ENCODE peak calls at places on chromosome 7, in five cellular contexts. E is colonic mucosa, I is tibial nerve, C is lung, N is HCT116. F is an unnamed sample.
A peak's percentile ranks its signal among the peaks of the same experiment; 100 is the strongest.

GRCh38 chr7:48376263-48376662 is 205.0 kb downstream of the ABCA13 start:
- DNase-seq in E (no peak), I (peak; percentile 48), C (no peak), N (no peak), F (no peak)

GRCh38 chr7:50266893-50267386 is 37.6 kb upstream of the IKZF1 start:
- DNase-seq in E (peak; percentile 37), I (no peak), C (no peak), N (no peak), F (no peak)

GRCh38 chr7:69517985-69518731 is 80.1 kb upstream of the AUTS2 start:
- DNase-seq in E (no peak), I (peak; percentile 29), C (no peak), N (no peak), F (no peak)

GRCh38 chr7:80740778-80741545 is 102.5 kb downstream of the CD36 start:
- DNase-seq in E (no peak), I (no peak), C (no peak), N (no peak), F (no peak)

GRCh38 chr7:73773700-73774517 is 3.8 kb upstream of the CLDN3 start:
- DNase-seq in E (peak; percentile 92), I (no peak), C (no peak), N (no peak), F (no peak)

GRCh38 chr7:121137580-121137979 is 149.1 kb downstream of the CPED1 start:
- DNase-seq in E (no peak), I (no peak), C (no peak), N (no peak), F (no peak)

GRCh38 chr7:27802977-27803376 is 63.0 kb downstream of the TAX1BP1 start:
- DNase-seq in E (no peak), I (no peak), C (no peak), N (no peak), F (no peak)

GRCh38 chr7:33258561-33258960 is 129.2 kb downstream of the BBS9 start:
- DNase-seq in E (no peak), I (no peak), C (no peak), N (no peak), F (no peak)

GRCh38 chr7:32673275-32673983 is 178.1 kb downstream of the AVL9 start:
- DNase-seq in E (no peak), I (no peak), C (no peak), N (no peak), F (no peak)

GRCh38 chr7:129780257-129781127 is 169.0 kb downstream of the NRF1 start:
- DNase-seq in E (peak; percentile 92), I (no peak), C (peak; percentile 89), N (peak; percentile 75), F (peak; percentile 96)

GRCh38 chr7:151383638-151384351 is 26.0 kb downstream of the WDR86 start:
- DNase-seq in E (no peak), I (no peak), C (no peak), N (no peak), F (no peak)

GRCh38 chr7:141660259-141660658 is 41.7 kb downstream of the DENND11 start:
- DNase-seq in E (no peak), I (peak; percentile 18), C (no peak), N (no peak), F (no peak)

GRCh38 chr7:7971308-7972040 is 2.9 kb downstream of the GLCCI1 start:
- DNase-seq in E (no peak), I (no peak), C (no peak), N (no peak), F (no peak)

GRCh38 chr7:23894891-23895569 is 185.0 kb downstream of the STK31 start:
- DNase-seq in E (no peak), I (no peak), C (no peak), N (no peak), F (no peak)

GRCh38 chr7:30452278-30452930 is 26.2 kb downstream of the NOD1 start:
- DNase-seq in E (no peak), I (no peak), C (no peak), N (no peak), F (no peak)

GRCh38 chr7:41732279-41733062 is 29.6 kb upstream of the INHBA start:
- DNase-seq in E (no peak), I (no peak), C (no peak), N (peak; percentile 1), F (no peak)

GRCh38 chr7:100483728-100484635 is at the start of gene NYAP1:
- DNase-seq in E (peak; percentile 64), I (peak; percentile 48), C (no peak), N (no peak), F (peak; percentile 72)

GRCh38 chr7:47266799-47267198 is 315.1 kb downstream of the TNS3 start:
- DNase-seq in E (peak; percentile 91), I (no peak), C (no peak), N (no peak), F (peak; percentile 37)

GRCh38 chr7:30351724-30352123 is 67.3 kb downstream of the ZNRF2 start:
- DNase-seq in E (no peak), I (no peak), C (no peak), N (no peak), F (no peak)

GRCh38 chr7:28165971-28166955 is 14.3 kb downstream of the JAZF1 start:
- DNase-seq in E (no peak), I (no peak), C (no peak), N (no peak), F (no peak)

GRCh38 chr7:148625342-148625741 is 34.8 kb downstream of the C7orf33 start:
- DNase-seq in E (no peak), I (no peak), C (no peak), N (no peak), F (no peak)

GRCh38 chr7:116509982-116510579 is 10.5 kb downstream of the CAV2 start:
- DNase-seq in E (no peak), I (no peak), C (no peak), N (no peak), F (no peak)

GRCh38 chr7:115125750-115126149 is 203.9 kb downstream of the MDFIC start:
- DNase-seq in E (no peak), I (no peak), C (no peak), N (no peak), F (no peak)

GRCh38 chr7:38453826-38454225 is 177.3 kb downstream of the AMPH start:
- DNase-seq in E (no peak), I (no peak), C (no peak), N (no peak), F (no peak)
- H3K9me3 ChIP-seq in E (no peaks in the 10 kb centered on the region), I (no peaks in the 10 kb centered on the region), C (no peaks in the 10 kb centered on the region), N (no peaks in the 10 kb centered on the region), F (no peaks in the 10 kb centered on the region)

DNA sequence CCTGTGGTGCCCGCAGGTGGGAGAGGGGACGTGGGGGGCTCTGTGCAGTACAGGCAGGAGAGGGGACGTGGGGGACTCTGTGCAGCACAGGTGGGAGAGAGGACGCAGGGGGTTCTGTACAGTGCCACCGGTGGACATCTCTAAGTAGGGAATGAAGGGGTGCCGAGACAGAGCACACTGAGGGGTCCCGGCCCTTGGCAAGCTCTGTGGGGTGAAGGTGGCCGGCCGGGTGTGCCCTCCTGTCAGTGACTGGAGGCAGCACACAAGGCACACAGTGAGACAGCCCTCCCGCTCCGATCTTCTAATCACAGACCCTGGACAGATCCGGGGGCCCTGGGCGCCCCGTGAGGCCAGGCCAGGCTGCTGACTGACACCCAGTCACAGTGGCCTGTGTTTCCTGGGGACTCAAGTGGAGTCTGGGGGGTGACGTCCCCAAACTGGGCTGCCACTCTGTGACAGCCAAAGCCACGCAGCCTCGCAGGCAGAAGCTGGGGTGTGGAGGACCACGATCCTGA is 11.2 kb downstream of the GPR146 start:
- DNase-seq in E (no peak), I (no peak), C (no peak), N (no peak), F (no peak)
- H3K4me3 ChIP-seq in E (no peak overlapping the region), I (peak overlapping the region; percentile 32), C (peak overlapping the region; percentile 39), N (no peak overlapping the region), F (no peak overlapping the region)

GRCh38 chr7:98289333-98289875 is 7.9 kb downstream of the BRI3 start:
- DNase-seq in E (no peak), I (no peak), C (no peak), N (no peak), F (no peak)

GRCh38 chr7:98288064-98288823 is 6.8 kb downstream of the BRI3 start:
- DNase-seq in E (no peak), I (no peak), C (no peak), N (no peak), F (no peak)

GRCh38 chr7:98286701-98287485 is 5.4 kb downstream of the BRI3 start:
- DNase-seq in E (no peak), I (no peak), C (no peak), N (no peak), F (no peak)

GRCh38 chr7:98286093-98286525 is 4.6 kb downstream of the BRI3 start:
- DNase-seq in E (peak; percentile 63), I (peak; percentile 87), C (peak; percentile 83), N (peak; percentile 68), F (peak; percentile 58)

DNA sequence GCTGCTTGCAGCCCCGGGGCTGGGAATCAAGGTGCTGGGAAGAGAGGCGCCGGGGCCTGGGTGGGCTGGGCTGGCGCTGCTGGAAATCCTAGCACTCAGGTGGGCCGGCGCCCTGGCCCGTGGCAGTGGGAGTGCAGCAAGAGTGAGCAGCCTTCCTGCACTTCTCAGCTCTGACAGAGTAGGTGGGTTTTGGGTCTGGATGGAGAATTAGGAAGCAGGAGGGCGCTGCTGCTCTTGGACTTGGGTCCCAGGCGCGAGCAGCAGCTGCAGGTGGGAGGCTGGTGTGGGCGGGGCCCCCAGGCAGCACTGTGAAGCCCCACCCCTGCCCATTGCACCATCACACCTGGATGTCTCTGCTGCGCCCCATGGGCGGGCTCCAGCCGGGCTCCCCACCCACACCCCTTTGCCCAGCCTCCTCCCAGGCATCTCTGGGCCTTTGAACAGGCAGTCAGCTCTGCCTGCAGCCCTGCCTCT is 6.0 kb downstream of the BRI3 start:
- DNase-seq in E (peak; percentile 91), I (no peak), C (peak; percentile 68), N (no peak), F (peak; percentile 77)
- TF ChIP-seq CTCF in E (no peak), I (no peak), C (no peak), N (no peak), F (no peak)

GRCh38 chr7:157866525-157866924 is 529.7 kb downstream of the DNAJB6 start:
- DNase-seq in E (no peak), I (no peak), C (no peak), N (no peak), F (no peak)

GRCh38 chr7:157867685-157868305 is 531.0 kb downstream of the DNAJB6 start:
- DNase-seq in E (no peak), I (no peak), C (no peak), N (no peak), F (no peak)

GRCh38 chr7:157864911-157865310 is 528.1 kb downstream of the DNAJB6 start:
- DNase-seq in E (no peak), I (no peak), C (no peak), N (no peak), F (no peak)

GRCh38 chr7:157863906-157864810 is 527.4 kb downstream of the DNAJB6 start:
- DNase-seq in E (no peak), I (no peak), C (no peak), N (no peak), F (no peak)

GRCh38 chr7:157865351-157866165 is 528.8 kb downstream of the DNAJB6 start:
- DNase-seq in E (no peak), I (no peak), C (no peak), N (no peak), F (no peak)
- H3K9me3 ChIP-seq in E (no peaks in the 10 kb centered on the region), I (no peaks in the 10 kb centered on the region), C (no peaks in the 10 kb centered on the region), N (no peaks in the 10 kb centered on the region), F (no peaks in the 10 kb centered on the region)

GRCh38 chr7:142851269-142851668 is 3.6 kb upstream of the EPHB6 start:
- DNase-seq in E (no peak), I (no peak), C (no peak), N (no peak), F (no peak)
- H3K4me3 ChIP-seq in E (no peak overlapping the region), I (no peak overlapping the region), C (no peak overlapping the region), N (no peak overlapping the region), F (no peak overlapping the region)

F was measured in Caco-2.